ENCODE peak calls at places on chromosome X, in six cellular contexts. X is upper lobe of right lung, Q is heart left ventricle, M is gastrocnemius medialis, Z is tibial nerve, W is Peyer's patch. O is an unnamed sample. For H3K4me1, the result is how much of the 10 kb centered on the place peaks cover.

GRCh38 chrX:10137516-10137915 is 19.3 kb upstream of the CLCN4 start:
- DNase-seq in X (no peak), Q (no peak), M (no peak), Z (no peak), W (no peak), O (no peak)

GRCh38 chrX:136635235-136635634 is 12.7 kb upstream of the CD40LG start:
- DNase-seq in X (no peak), Q (no peak), M (no peak), Z (no peak), W (no peak), O (no peak)

GRCh38 chrX:110944793-110945466 is 149.3 kb upstream of the CHRDL1 start:
- DNase-seq in X (no peak), Q (no peak), M (no peak), Z (no peak), W (no peak), O (no peak)

GRCh38 chrX:38985375-38985774 is 184.1 kb downstream of the MID1IP1 start:
- DNase-seq in X (no peak), Q (no peak), M (no peak), Z (no peak), W (no peak), O (no peak)

GRCh38 chrX:110402091-110402854 is 43.6 kb downstream of the RTL9 start:
- DNase-seq in X (no peak), Q (no peak), M (peak), Z (peak), W (no peak), O (no peak)

GRCh38 chrX:20595928-20596550 is 329.3 kb upstream of the RPS6KA3 start:
- DNase-seq in X (no peak), Q (no peak), M (no peak), Z (no peak), W (no peak), O (no peak)

GRCh38 chrX:38805294-38806053 is 4.2 kb downstream of the MID1IP1 start:
- DNase-seq in X (peak), Q (peak), M (peak), Z (peak), W (peak), O (no peak)

GRCh38 chrX:94752434-94753169 is 1078.6 kb downstream of the FAM133A start:
- DNase-seq in X (no peak), Q (no peak), M (no peak), Z (no peak), W (no peak), O (no peak)

GRCh38 chrX:100720301-100720700 is 11.6 kb downstream of the SYTL4 start:
- DNase-seq in X (no peak), Q (no peak), M (no peak), Z (no peak), W (no peak), O (no peak)

DNA sequence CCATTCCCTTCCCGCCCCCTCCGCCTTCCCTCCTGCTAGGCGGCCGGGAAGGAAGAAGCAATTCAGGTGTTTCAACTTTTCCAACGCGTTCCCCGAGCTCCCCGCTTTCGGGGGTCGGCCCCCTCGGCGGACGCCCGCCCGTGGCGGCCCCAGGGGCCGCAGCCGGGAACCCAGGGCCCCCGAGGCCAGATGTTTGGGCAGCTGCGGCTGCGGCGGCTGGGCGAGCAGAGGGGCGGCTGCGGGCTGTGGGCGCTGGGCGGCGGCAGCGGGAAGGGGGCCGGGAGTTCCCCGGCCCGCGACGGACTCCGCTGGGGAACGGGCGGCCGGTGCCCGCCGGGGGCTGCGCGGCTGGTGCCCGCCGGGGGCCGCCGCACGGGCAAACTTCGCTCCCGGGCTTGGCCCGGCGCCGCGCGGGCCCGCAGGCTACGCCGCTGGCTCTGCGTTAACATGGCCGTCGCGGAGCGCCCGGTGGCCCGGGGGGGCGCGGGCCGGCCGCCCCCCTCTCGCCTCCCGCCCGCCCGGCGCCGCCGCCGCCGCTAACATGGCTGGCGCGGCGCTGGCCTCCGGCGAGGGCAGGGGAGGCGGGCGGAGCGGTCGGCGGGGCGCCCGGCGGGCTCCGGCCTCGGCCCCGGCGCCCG is 510 bp downstream of the HMGB3 start:
- DNase-seq in X (no peak), Q (no peak), M (no peak), Z (no peak), W (no peak), O (no peak)
- TF ChIP-seq CTCF in X (no peak), Q (no peak), M (no peak), Z (no peak), W (no peak), O (no peak)

GRCh38 chrX:66015152-66015827 is 24.6 kb downstream of the VSIG4 start:
- DNase-seq in X (no peak), Q (no peak), M (no peak), Z (no peak), W (peak), O (no peak)

GRCh38 chrX:66017659-66018170 is 22.2 kb downstream of the VSIG4 start:
- DNase-seq in X (no peak), Q (no peak), M (no peak), Z (no peak), W (no peak), O (no peak)

GRCh38 chrX:66014560-66014959 is 25.3 kb downstream of the VSIG4 start:
- DNase-seq in X (no peak), Q (no peak), M (no peak), Z (no peak), W (no peak), O (no peak)

GRCh38 chrX:66016905-66017658 is 22.8 kb downstream of the VSIG4 start:
- DNase-seq in X (no peak), Q (no peak), M (no peak), Z (no peak), W (no peak), O (no peak)

GRCh38 chrX:66015906-66016689 is 23.8 kb downstream of the VSIG4 start:
- DNase-seq in X (no peak), Q (no peak), M (no peak), Z (no peak), W (no peak), O (no peak)
- H3K4me3 ChIP-seq in X (peak), Q (peak), M (no peak), Z (no peak), W (peak), O (peak)

DNA sequence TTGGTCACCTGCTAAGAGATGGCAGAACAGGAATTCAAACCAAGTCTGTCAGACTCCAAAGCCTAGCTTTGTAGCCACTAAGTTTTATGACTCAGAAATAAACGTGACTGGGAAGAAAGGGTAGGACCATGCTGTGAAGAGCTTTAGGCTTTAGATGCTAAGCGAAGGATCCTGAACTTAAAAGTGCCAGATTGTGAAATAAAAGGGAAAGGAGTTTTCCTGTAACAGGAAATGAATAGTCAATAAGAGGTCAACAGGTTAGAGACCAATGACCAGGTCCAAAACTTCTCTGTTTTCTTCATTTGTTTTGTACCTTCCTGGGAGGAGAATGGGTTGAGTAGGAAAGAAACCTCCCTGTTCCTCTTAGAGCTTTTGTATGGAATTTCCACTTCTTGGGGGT is 98.8 kb upstream of the EOLA2 start:
- DNase-seq in X (no peak), Q (no peak), M (no peak), Z (no peak), W (no peak), O (no peak)
- H3K4me1 ChIP-seq in X (under half), Q (under half), M (under half), Z (under half), W (under half), O (under half)

DNA sequence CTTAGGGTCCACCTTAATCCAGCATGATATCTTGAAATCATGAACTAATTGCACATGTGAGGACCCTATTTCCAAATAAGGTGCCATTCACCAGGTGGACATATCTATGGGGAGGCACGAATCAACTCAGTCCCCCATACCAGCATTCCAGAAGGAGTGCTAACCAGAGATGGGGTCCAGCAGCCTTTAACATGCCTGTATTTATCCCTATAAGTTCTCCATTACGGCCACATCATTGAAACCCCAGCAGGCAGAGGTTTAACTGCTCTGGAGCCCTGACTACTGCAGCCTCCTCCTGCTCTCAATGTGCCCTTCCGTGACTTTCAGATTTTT is 3.2 kb upstream of the ASMTL start:
- DNase-seq in X (no peak), Q (no peak), M (no peak), Z (no peak), W (peak), O (no peak)
- TF ChIP-seq CTCF in X (no peak), Q (no peak), M (no peak), Z (no peak), W (no peak), O (no peak)

DNA sequence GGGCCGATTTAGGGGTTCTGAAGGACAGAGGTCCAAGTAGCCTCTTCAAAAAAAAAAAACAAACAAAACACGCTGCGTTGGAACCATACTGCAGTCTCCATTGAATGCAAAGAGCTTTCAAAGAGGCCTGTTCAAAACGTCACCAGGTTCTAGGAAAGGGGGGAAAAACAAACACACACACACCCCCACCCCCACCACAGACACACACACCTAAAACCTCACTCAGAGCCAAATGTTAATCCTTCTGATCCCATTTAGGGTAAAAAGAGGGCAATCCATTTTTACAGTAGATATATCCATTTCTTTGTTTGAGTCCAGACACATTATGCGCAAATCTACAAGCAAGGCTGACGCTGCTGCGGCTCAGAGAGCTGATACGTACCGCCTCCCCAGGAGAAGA is 1.4 kb downstream of the NKRF start:
- DNase-seq in X (no peak), Q (no peak), M (no peak), Z (no peak), W (no peak), O (no peak)
- H3K4me3 ChIP-seq in X (peak), Q (peak), M (peak), Z (no peak), W (peak), O (peak)

O was measured in thoracic aorta.